ENCODE peak calls at places on chromosome X, in six cellular contexts. W is lung, N is esophagus squamous epithelium, T is aorta, B is kidney, V is A549. H is an unnamed sample.

GRCh38 chrX:74521961-74522833 is 92.2 kb downstream of the RLIM start:
- DNase-seq in W (no peak), B (no peak), N (no peak), V (no peak), T (no peak), H (no peak)

GRCh38 chrX:103774070-103774642 is 2.5 kb upstream of the PLP1 start:
- DNase-seq in B (no peak), T (no peak), W (no peak), N (no peak), V (peak), H (no peak)

GRCh38 chrX:24767557-24767956 is 73.8 kb downstream of the POLA1 start:
- DNase-seq in B (no peak), W (no peak), N (no peak), T (no peak), V (no peak), H (no peak)

GRCh38 chrX:109484886-109485285 is 3.0 kb upstream of the GUCY2F start:
- DNase-seq in W (no peak), B (no peak), N (no peak), T (no peak), V (no peak), H (no peak)

GRCh38 chrX:125132274-125132673 is 187.4 kb upstream of the TEX13C start:
- DNase-seq in T (no peak), N (no peak), V (peak), W (no peak), B (no peak), H (no peak)

GRCh38 chrX:107718156-107718621 is 57.4 kb downstream of the TSC22D3 start:
- DNase-seq in W (peak), T (peak), N (no peak), B (no peak), V (peak), H (peak)

GRCh38 chrX:88416002-88416401 is 331.0 kb upstream of the CPXCR1 start:
- DNase-seq in V (no peak), T (no peak), W (no peak), B (no peak), N (no peak), H (no peak)

GRCh38 chrX:150848914-150849365 is 49.5 kb downstream of the CD99L2 start:
- DNase-seq in N (no peak), V (peak), W (peak), T (no peak), B (no peak), H (peak)

GRCh38 chrX:136598631-136599030 is 49.3 kb upstream of the CD40LG start:
- DNase-seq in W (no peak), V (no peak), B (no peak), T (no peak), N (no peak), H (no peak)

GRCh38 chrX:54178100-54178940 is 4.7 kb downstream of the FAM120C start:
- DNase-seq in B (no peak), T (no peak), V (peak), W (no peak), N (no peak), H (no peak)

GRCh38 chrX:41629539-41629938 is 59.2 kb upstream of the GPR34 start:
- DNase-seq in N (no peak), V (no peak), W (no peak), B (no peak), T (no peak), H (no peak)

GRCh38 chrX:41561045-41561444 is 113.9 kb downstream of the NYX start:
- DNase-seq in V (peak), W (no peak), N (no peak), B (no peak), T (no peak), H (no peak)

GRCh38 chrX:64885850-64886249 is 90.4 kb downstream of the ZC4H2 start:
- DNase-seq in T (no peak), W (no peak), N (no peak), V (peak), B (no peak), H (no peak)

GRCh38 chrX:134669378-134670098 is 11.3 kb upstream of the PLAC1 start:
- DNase-seq in N (no peak), B (peak), W (peak), V (peak), T (no peak), H (no peak)

GRCh38 chrX:70436380-70436779 is 8.3 kb upstream of the DLG3 start:
- DNase-seq in V (no peak), T (no peak), B (no peak), W (no peak), N (no peak), H (no peak)

GRCh38 chrX:70434352-70434866 is 10.2 kb upstream of the DLG3 start:
- DNase-seq in T (peak), N (peak), B (peak), W (peak), V (peak), H (peak)

GRCh38 chrX:70433848-70434351 is 10.7 kb upstream of the DLG3 start:
- DNase-seq in W (peak), V (peak), B (peak), N (peak), T (peak), H (peak)

GRCh38 chrX:70432936-70433847 is 10.1 kb downstream of the GDPD2 start:
- DNase-seq in T (no peak), V (no peak), N (no peak), W (no peak), B (no peak), H (no peak)

GRCh38 chrX:70434914-70435586 is 9.6 kb upstream of the DLG3 start:
- DNase-seq in N (no peak), T (no peak), B (no peak), W (no peak), V (no peak), H (no peak)
- H3K27ac ChIP-seq in N (peak), T (peak), B (no peak), W (peak), V (peak), H (no peak)

DNA sequence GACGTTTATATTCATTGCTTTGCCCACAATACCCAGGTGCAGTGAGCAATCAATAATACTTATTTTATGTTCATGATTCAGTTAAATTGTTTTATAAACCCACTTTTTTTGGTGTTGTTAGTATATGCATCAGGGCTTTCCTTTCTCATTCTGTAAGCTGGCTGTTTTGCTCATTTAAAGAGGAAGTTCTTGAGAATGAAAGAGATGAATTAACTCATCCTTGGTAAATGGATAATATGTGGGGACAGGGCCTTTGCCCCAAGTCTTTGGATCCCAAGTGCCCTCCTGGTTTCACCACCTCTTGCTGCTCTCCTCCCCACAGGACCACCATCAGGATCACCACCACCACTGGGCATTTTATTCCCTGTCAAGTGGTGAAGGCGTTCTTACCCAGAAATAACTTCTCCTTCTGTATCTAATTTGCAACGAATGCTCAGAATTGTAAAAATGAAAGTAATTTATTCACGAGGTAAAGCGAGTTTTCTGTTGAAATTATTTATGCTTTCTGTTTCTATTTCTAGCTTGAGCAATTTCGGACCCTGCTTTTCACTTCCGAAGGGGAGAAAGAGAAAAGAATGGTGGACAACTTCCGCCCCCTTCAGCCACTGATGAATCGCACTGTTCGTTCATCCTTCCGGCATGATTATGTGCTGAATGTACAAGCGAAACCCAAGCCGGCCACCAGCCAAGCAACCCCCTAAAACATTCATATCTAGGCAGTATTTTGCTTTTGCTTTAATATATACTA is 8.1 kb upstream of the ZRSR2 start:
- DNase-seq in N (no peak), T (no peak), V (no peak), B (no peak), W (no peak), H (no peak)
- H3K27ac ChIP-seq in N (peak), T (no peak), V (no peak), B (no peak), W (peak), H (no peak)

GRCh38 chrX:16870095-16870860 is at the start of gene RBBP7:
- DNase-seq in T (peak), V (peak), N (peak), B (peak), W (peak), H (peak)

GRCh38 chrX:16869393-16870094 is 618 bp downstream of the RBBP7 start:
- DNase-seq in W (no peak), V (peak), B (peak), N (no peak), T (no peak), H (no peak)

GRCh38 chrX:16870861-16871584 is 861 bp upstream of the RBBP7 start:
- DNase-seq in N (peak), T (peak), W (no peak), B (peak), V (no peak), H (peak)

GRCh38 chrX:16874458-16875095 is 4.4 kb upstream of the RBBP7 start:
- DNase-seq in T (no peak), V (no peak), B (no peak), W (no peak), N (no peak), H (no peak)

DNA sequence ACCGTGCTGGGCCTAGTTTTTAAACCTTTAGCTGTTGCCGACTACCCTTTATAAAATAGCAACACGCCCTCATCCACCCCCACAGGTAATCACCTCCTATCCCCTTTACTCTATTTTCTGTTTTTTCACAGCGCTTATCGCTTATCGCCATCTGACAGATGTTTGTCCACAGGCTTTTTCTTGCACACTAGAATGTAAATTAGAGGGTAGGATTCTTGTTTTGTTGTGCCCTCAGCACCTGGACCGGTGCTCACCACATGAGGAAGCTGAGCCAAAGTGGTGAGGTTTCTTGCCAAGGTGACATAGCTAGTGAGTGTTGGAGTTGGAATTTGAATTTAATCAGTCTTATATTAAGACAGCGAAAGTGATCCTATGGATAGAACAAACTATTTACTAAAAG is 2.9 kb upstream of the RBBP7 start:
- DNase-seq in V (no peak), B (no peak), W (no peak), N (no peak), T (no peak), H (no peak)
- H3K27ac ChIP-seq in V (no peak), B (no peak), W (no peak), N (no peak), T (no peak), H (no peak)

GRCh38 chrX:101190736-101191135 is 28.9 kb upstream of the DRP2 start:
- DNase-seq in B (no peak), V (no peak), W (no peak), N (no peak), T (no peak), H (no peak)

GRCh38 chrX:101191217-101191750 is 28.3 kb upstream of the DRP2 start:
- DNase-seq in T (peak), V (no peak), W (no peak), B (peak), N (no peak), H (peak)

GRCh38 chrX:101195442-101196173 is 24.0 kb upstream of the DRP2 start:
- DNase-seq in T (no peak), N (no peak), W (no peak), V (no peak), B (no peak), H (no peak)
- H3K27ac ChIP-seq in T (no peak), N (no peak), W (no peak), V (no peak), B (no peak), H (no peak)

GRCh38 chrX:9867753-9868152 is 81.5 kb downstream of the SHROOM2 start:
- DNase-seq in V (no peak), T (no peak), N (no peak), B (no peak), W (no peak), H (no peak)
- H3K27ac ChIP-seq in V (no peak), T (no peak), N (no peak), B (no peak), W (no peak), H (no peak)